ENCODE peak calls at places on chromosome 1, in four cellular contexts. H is GM12865; W is NCI-H1105 treated with DMSO at 0.1 percent for 48 hours; T is activated T-helper 1 cell treated with anti-CD3 and anti-CD28 coated beads, Interleukin-2, amount 50 U/mL, for 16 hours. R is an unnamed sample.
A peak's percentile ranks its signal among the peaks of the same experiment; 100 is the strongest.

GRCh38 chr1:23100074-23100748 is 68.4 kb downstream of the LUZP1 start:
- DNase-seq in H (peak; percentile 32), W (no peak), T (peak; percentile 9), R (no peak)

GRCh38 chr1:19157653-19158052 is 52.4 kb downstream of the UBR4 start:
- DNase-seq in H (no peak), W (no peak), T (no peak), R (no peak)

GRCh38 chr1:3111616-3112021 is 42.6 kb downstream of the PRDM16 start:
- DNase-seq in H (no peak), W (no peak), T (no peak), R (no peak)

GRCh38 chr1:4851666-4852065 is 197.3 kb downstream of the AJAP1 start:
- DNase-seq in H (no peak), W (no peak), T (no peak), R (no peak)

GRCh38 chr1:160779662-160780397 is 16.1 kb upstream of the LY9 start:
- DNase-seq in H (peak; percentile 70), W (no peak), T (no peak), R (peak; percentile 43)

GRCh38 chr1:185598326-185598725 is 135.9 kb upstream of the HMCN1 start:
- DNase-seq in H (no peak), W (no peak), T (no peak), R (no peak)

GRCh38 chr1:3323021-3323790 is 131.3 kb upstream of the ARHGEF16 start:
- DNase-seq in H (no peak), W (no peak), T (no peak), R (no peak)

GRCh38 chr1:52436817-52437216 is 32.4 kb downstream of the PRPF38A start:
- DNase-seq in H (no peak), W (no peak), T (no peak), R (no peak)

GRCh38 chr1:111286912-111287311 is 3.7 kb upstream of the CHIA start:
- DNase-seq in H (no peak), W (no peak), T (no peak), R (no peak)

GRCh38 chr1:13732971-13733667 is 33.1 kb downstream of the PRDM2 start:
- DNase-seq in H (peak; percentile 71), W (no peak), T (no peak), R (no peak)

GRCh38 chr1:24795236-24795635 is 50.0 kb downstream of the CLIC4 start:
- DNase-seq in H (no peak), W (no peak), T (no peak), R (no peak)

GRCh38 chr1:157157481-157158190 is 19.4 kb upstream of the ETV3 start:
- DNase-seq in H (no peak), W (no peak), T (no peak), R (no peak)

GRCh38 chr1:19514391-19514831 is 29.1 kb upstream of the CAPZB start:
- DNase-seq in H (no peak), W (no peak), T (no peak), R (no peak)

GRCh38 chr1:3001471-3002348 is 19.6 kb upstream of the ACTRT2 start:
- DNase-seq in H (no peak), W (no peak), T (no peak), R (no peak)

GRCh38 chr1:29709711-29710169 is 473.4 kb downstream of the PTPRU start:
- DNase-seq in H (peak; percentile 23), W (peak; percentile 80), T (no peak), R (no peak)

GRCh38 chr1:91651671-91652071 is 151.0 kb downstream of the CDC7 start:
- DNase-seq in H (no peak), W (peak; percentile 17), T (no peak), R (no peak)

GRCh38 chr1:43059640-43060574 is 101.2 kb upstream of the SLC2A1 start:
- DNase-seq in H (no peak), W (no peak), T (no peak), R (no peak)

GRCh38 chr1:8660455-8660854 is 157.0 kb downstream of the RERE start:
- DNase-seq in H (no peak), W (no peak), T (no peak), R (no peak)

GRCh38 chr1:40818264-40818961 is 34.8 kb downstream of the KCNQ4 start:
- DNase-seq in H (peak; percentile 87), W (peak; percentile 30), T (peak; percentile 73), R (peak; percentile 68)

GRCh38 chr1:118960026-118960561 is 28.0 kb downstream of the TBX15 start:
- DNase-seq in H (peak; percentile 60), W (no peak), T (no peak), R (no peak)

GRCh38 chr1:2951856-2952255 is 69.4 kb upstream of the ACTRT2 start:
- DNase-seq in H (no peak), W (no peak), T (no peak), R (no peak)

GRCh38 chr1:109283748-109284600 is 1.0 kb upstream of the PSRC1 start:
- DNase-seq in H (no peak), W (no peak), T (no peak), R (no peak)

GRCh38 chr1:185526318-185527307 is 207.6 kb upstream of the HMCN1 start:
- DNase-seq in H (peak; percentile 61), W (no peak), T (no peak), R (no peak)

GRCh38 chr1:2539312-2539907 is 9.3 kb upstream of the HES5 start:
- DNase-seq in H (peak; percentile 21), W (no peak), T (no peak), R (no peak)

GRCh38 chr1:55547441-55547840 is 332.3 kb upstream of the USP24 start:
- DNase-seq in H (no peak), W (no peak), T (no peak), R (no peak)

GRCh38 chr1:166978795-166979194 is 3.5 kb upstream of the ILDR2 start:
- DNase-seq in H (peak; percentile 38), W (no peak), T (no peak), R (no peak)

GRCh38 chr1:45498279-45498678 is 1.6 kb downstream of the CCDC163 start:
- DNase-seq in H (no peak), W (no peak), T (no peak), R (no peak)

GRCh38 chr1:8343464-8344001 is 25.6 kb downstream of the SLC45A1 start:
- DNase-seq in H (no peak), W (no peak), T (no peak), R (no peak)

GRCh38 chr1:92065042-92065441 is 10.2 kb downstream of the SETSIP start:
- DNase-seq in H (no peak), W (no peak), T (no peak), R (no peak)

R was measured in iPS DF 6.9.